ENCODE peak calls at places on chromosomes 13 and 19, in nine cellular contexts. Z is AG08395; P is C1 segment of cervical spinal cord; N is tibial artery; W is activated CD8-positive, alpha-beta T cell treated with anti-CD3 and anti-CD28 coated beads, Interleukin-2, amount 10 ng/mL, durations not matched to agents 7 days and 5 days; B is RWPE1; V is left cardiac atrium; U is LoVo; A is head of caudate nucleus. T is an unnamed sample.

GRCh38 chr19:53086949-53087348 is 16.3 kb downstream of the ZNF160 start:
- DNase-seq in Z (no peak), P (no peak), N (no peak), W (no peak), B (no peak), V (peak), U (no peak), A (peak), T (no peak)

GRCh38 chr19:35525873-35526272 is 2.2 kb downstream of the SBSN start:
- DNase-seq in Z (no peak), P (no peak), N (no peak), W (no peak), B (no peak), V (no peak), U (no peak), A (no peak), T (no peak)

GRCh38 chr19:41720103-41720502 is 11.7 kb downstream of the CEACAM5 start:
- DNase-seq in Z (no peak), P (no peak), N (no peak), W (no peak), B (no peak), V (no peak), U (no peak), A (no peak), T (no peak)

GRCh38 chr13:72293206-72293605 is 426.2 kb upstream of the DACH1 start:
- DNase-seq in Z (no peak), P (no peak), N (no peak), W (no peak), B (no peak), V (no peak), U (no peak), A (no peak), T (no peak)

GRCh38 chr19:12202250-12202649 is 39.4 kb downstream of the ZNF136 start:
- DNase-seq in Z (no peak), P (no peak), N (no peak), W (peak), B (no peak), V (peak), U (no peak), A (no peak), T (peak)

GRCh38 chr19:43672061-43672679 is 2.2 kb upstream of the PLAUR start:
- DNase-seq in Z (no peak), P (no peak), N (no peak), W (no peak), B (no peak), V (no peak), U (no peak), A (no peak), T (peak)

GRCh38 chr13:20610006-20610405 is 43.0 kb downstream of the IFT88 start:
- DNase-seq in Z (no peak), P (no peak), N (no peak), W (no peak), B (no peak), V (no peak), U (no peak), A (no peak), T (peak)

GRCh38 chr13:52780092-52780491 is 40.5 kb upstream of the CNMD start:
- DNase-seq in Z (no peak), P (no peak), N (no peak), W (no peak), B (no peak), V (no peak), U (no peak), A (no peak), T (no peak)

GRCh38 chr13:40452741-40453665 is 213.4 kb downstream of the FOXO1 start:
- DNase-seq in Z (peak), P (no peak), N (no peak), W (no peak), B (peak), V (no peak), U (peak), A (no peak), T (no peak)

GRCh38 chr13:76953921-76954320 is 5.6 kb downstream of the ACOD1 start:
- DNase-seq in Z (no peak), P (no peak), N (no peak), W (no peak), B (no peak), V (no peak), U (no peak), A (no peak), T (no peak)

GRCh38 chr19:3687393-3687773 is 12.9 kb downstream of the PIP5K1C start:
- DNase-seq in Z (no peak), P (no peak), N (no peak), W (no peak), B (no peak), V (no peak), U (no peak), A (no peak), T (no peak)

GRCh38 chr13:52029569-52029968 is 5.1 kb downstream of the UTP14C start:
- DNase-seq in Z (no peak), P (no peak), N (no peak), W (no peak), B (no peak), V (no peak), U (no peak), A (no peak), T (no peak)

T was measured in erythroblast.